ENCODE peak calls at places on chromosomes 7 and 10, in four cellular contexts. R, U, C and E are unnamed samples.
A peak's percentile ranks its signal among the peaks of the same experiment; 100 is the strongest.

GRCh38 chr7:139047970-139048369 is 12.1 kb upstream of the ZC3HAV1L start:
- DNase-seq in R (no peak), U (no peak), C (no peak), E (no peak)

GRCh38 chr7:118657391-118658005 is 433.0 kb downstream of the ANKRD7 start:
- DNase-seq in R (no peak), U (no peak), C (no peak), E (no peak)

GRCh38 chr7:55690-56248 is 136.6 kb upstream of the FAM20C start:
- DNase-seq in R (no peak), U (no peak), C (no peak), E (no peak)

GRCh38 chr10:92419740-92420553 is 129.0 kb downstream of the MARCHF5 start:
- DNase-seq in R (peak; percentile 49), U (no peak), C (peak; percentile 26), E (peak; percentile 53)

GRCh38 chr10:18549105-18549504 is 102.3 kb downstream of the NSUN6 start:
- DNase-seq in R (no peak), U (no peak), C (peak; percentile 49), E (no peak)

GRCh38 chr7:305410-306151 is 15.6 kb downstream of the FOXL3 start:
- DNase-seq in R (no peak), U (no peak), C (no peak), E (no peak)

GRCh38 chr10:7085147-7085912 is 325.5 kb downstream of the SFMBT2 start:
- DNase-seq in R (no peak), U (no peak), C (peak; percentile 8), E (no peak)

GRCh38 chr7:11951909-11952308 is 119.9 kb upstream of the THSD7A start:
- DNase-seq in R (no peak), U (no peak), C (no peak), E (no peak)

GRCh38 chr10:130171196-130171595 is 35.0 kb downstream of the GLRX3 start:
- DNase-seq in R (no peak), U (peak; percentile 41), C (no peak), E (peak; percentile 28)

GRCh38 chr7:66352071-66352470 is 146.9 kb downstream of the TPST1 start:
- DNase-seq in R (peak; percentile 24), U (no peak), C (no peak), E (no peak)

GRCh38 chr7:55194522-55194921 is 170.6 kb upstream of the LANCL2 start:
- DNase-seq in R (no peak), U (no peak), C (no peak), E (no peak)

GRCh38 chr10:15252396-15252795 is 83.9 kb upstream of the NMT2 start:
- DNase-seq in R (no peak), U (no peak), C (no peak), E (no peak)

GRCh38 chr10:101189461-101190401 is 39.5 kb downstream of the LBX1 start:
- DNase-seq in R (no peak), U (no peak), C (peak; percentile 20), E (no peak)

GRCh38 chr7:139118234-139118802 is 8.8 kb upstream of the ZC3HAV1 start:
- DNase-seq in R (no peak), U (no peak), C (no peak), E (no peak)

GRCh38 chr10:72954596-72955569 is at the start of gene PLA2G12B:
- DNase-seq in R (peak; percentile 60), U (no peak), C (peak; percentile 69), E (no peak)

GRCh38 chr7:4010923-4011656 is 671.0 kb upstream of the FOXK1 start:
- DNase-seq in R (no peak), U (no peak), C (no peak), E (no peak)

GRCh38 chr10:133614830-133615580 is 11.6 kb downstream of the FRG2B start:
- DNase-seq in R (peak; percentile 23), U (no peak), C (no peak), E (no peak)

GRCh38 chr10:22758862-22759261 is 44.5 kb upstream of the PIP4K2A start:
- DNase-seq in R (no peak), U (no peak), C (no peak), E (no peak)

GRCh38 chr7:45524373-45524913 is 49.7 kb upstream of the ADCY1 start:
- DNase-seq in R (no peak), U (no peak), C (no peak), E (no peak)

GRCh38 chr10:3225589-3225988 is 53.0 kb upstream of the PITRM1 start:
- DNase-seq in R (no peak), U (no peak), C (no peak), E (no peak)

GRCh38 chr7:47581821-47582747 is at the start of gene TNS3:
- DNase-seq in R (no peak), U (no peak), C (peak; percentile 68), E (peak; percentile 65)

GRCh38 chr7:66013938-66014337 is 31.9 kb upstream of the GUSB start:
- DNase-seq in R (no peak), U (no peak), C (peak; percentile 55), E (no peak)

GRCh38 chr10:129956285-129956649 is 7.8 kb downstream of the EBF3 start:
- DNase-seq in R (no peak), U (no peak), C (no peak), E (no peak)

GRCh38 chr10:4399571-4399970 is 426.4 kb upstream of the AKR1E2 start:
- DNase-seq in R (no peak), U (no peak), C (no peak), E (no peak)

GRCh38 chr10:4514445-4515108 is 311.4 kb upstream of the AKR1E2 start:
- DNase-seq in R (peak; percentile 23), U (peak; percentile 40), C (no peak), E (peak; percentile 32)

GRCh38 chr10:44383749-44384600 is 922 bp downstream of the CXCL12 start:
- DNase-seq in R (peak; percentile 18), U (no peak), C (peak; percentile 63), E (peak; percentile 20)

DNA sequence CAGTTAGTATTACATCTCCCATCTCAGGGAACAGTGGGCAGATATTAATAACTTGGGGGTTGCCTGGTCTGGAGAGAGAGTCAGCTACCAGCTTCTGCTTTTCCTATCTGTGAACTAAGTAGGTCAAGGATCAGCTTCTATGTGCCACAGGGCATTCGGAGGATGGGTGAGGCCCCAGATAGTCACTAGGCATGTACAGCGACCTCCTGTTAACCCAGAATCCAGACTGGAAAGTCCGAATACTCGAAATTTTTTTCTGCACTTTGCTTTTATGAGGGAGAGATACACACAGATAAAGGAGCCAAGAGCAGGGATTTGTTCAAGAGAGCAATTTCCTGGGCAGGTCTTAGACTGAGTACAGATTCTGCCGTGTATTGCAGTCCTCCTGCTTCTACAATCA is 54.1 kb downstream of the EMX2 start:
- DNase-seq in R (no peak), U (no peak), C (no peak), E (no peak)
- TF ChIP-seq CTCF in R (no peak), U (no peak), C (no peak), E (no peak)

GRCh38 chr10:86178401-86179142 is 188.0 kb downstream of the GRID1 start:
- DNase-seq in R (no peak), U (no peak), C (peak; percentile 68), E (no peak)
- TF ChIP-seq CTCF in R (peak; percentile 19), U (peak; percentile 27), C (peak; percentile 32), E (no peak)

GRCh38 chr10:93757136-93757535 is 600 bp upstream of the LGI1 start:
- DNase-seq in R (no peak), U (no peak), C (no peak), E (no peak)
- TF ChIP-seq CTCF in R (no peak), U (no peak), C (no peak), E (no peak)

GRCh38 chr7:131803861-131804260 is 247.4 kb upstream of the PODXL start:
- DNase-seq in R (no peak), U (no peak), C (no peak), E (no peak)
- TF ChIP-seq CTCF in R (no peak), U (no peak), C (no peak), E (no peak)

GRCh38 chr10:60869916-60870728 is 73.9 kb downstream of the RHOBTB1 start:
- DNase-seq in R (no peak), U (no peak), C (no peak), E (no peak)
- TF ChIP-seq CTCF in R (no peak), U (no peak), C (no peak), E (no peak)

GRCh38 chr7:116678812-116679211 is 6.8 kb downstream of the MET start:
- DNase-seq in R (no peak), U (no peak), C (no peak), E (no peak)
- TF ChIP-seq CTCF in R (no peak), U (no peak), C (no peak), E (no peak)

DNA sequence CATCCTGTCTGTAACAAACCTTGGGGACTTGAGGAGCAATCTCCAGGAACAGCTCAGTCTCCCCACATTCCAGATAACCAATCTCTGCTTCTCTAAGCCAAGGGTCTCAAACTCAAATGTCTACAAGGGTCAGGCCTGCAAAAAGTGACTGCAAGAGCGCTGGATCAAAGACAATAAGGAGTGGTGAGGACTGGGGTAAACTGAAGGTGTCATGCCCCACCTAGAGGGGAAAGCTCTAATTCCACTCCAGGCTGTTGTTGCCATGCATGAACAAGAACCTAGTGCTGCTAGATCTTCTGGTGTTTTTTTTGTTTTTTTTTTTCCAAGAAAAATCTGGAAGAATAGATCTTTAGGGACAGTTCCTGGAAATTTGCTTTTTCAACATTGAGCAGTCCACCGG is 117.9 kb upstream of the MACROH2A2 start:
- DNase-seq in R (no peak), U (no peak), C (no peak), E (no peak)
- TF ChIP-seq CTCF in R (no peak), U (no peak), C (peak; percentile 7), E (no peak)